ENCODE peak calls at places on chromosome 1, in four cellular contexts. N, J, H and Q are unnamed samples.

GRCh38 chr1:225044258-225044657 is 114.8 kb downstream of the DNAH14 start:
- DNase-seq in N (no peak), H (no peak), J (no peak), Q (no peak)

GRCh38 chr1:20058531-20058930 is 11.5 kb upstream of the PLA2G5 start:
- DNase-seq in H (no peak), N (peak; percentile 13), J (no peak), Q (no peak)

GRCh38 chr1:31759266-31760023 is 4.7 kb downstream of the ADGRB2 start:
- DNase-seq in H (no peak), J (no peak), N (no peak), Q (no peak)

GRCh38 chr1:161287482-161288054 is 22.2 kb downstream of the MPZ start:
- DNase-seq in J (no peak), N (no peak), H (no peak), Q (no peak)

GRCh38 chr1:15741183-15741850 is 982 bp upstream of the TMEM82 start:
- DNase-seq in H (peak; percentile 37), N (peak; percentile 62), J (peak; percentile 63), Q (no peak)

GRCh38 chr1:83704350-83704749 is 294.6 kb downstream of the TTLL7 start:
- DNase-seq in J (no peak), N (no peak), H (no peak), Q (no peak)

GRCh38 chr1:2639607-2640521 is 7.0 kb upstream of the MMEL1 start:
- DNase-seq in H (no peak), J (no peak), N (no peak), Q (no peak)

GRCh38 chr1:2455757-2456156 is 20.3 kb upstream of the PLCH2 start:
- DNase-seq in H (no peak), N (no peak), J (no peak), Q (no peak)

GRCh38 chr1:162192763-162193162 is 123.3 kb downstream of the NOS1AP start:
- DNase-seq in H (no peak), J (no peak), N (no peak), Q (no peak)

GRCh38 chr1:201023517-201023902 is at the start of gene KIF21B:
- DNase-seq in J (peak; percentile 92), H (peak; percentile 89), N (peak; percentile 90), Q (no peak)

GRCh38 chr1:20442920-20443625 is 42.9 kb downstream of the CAMK2N1 start:
- DNase-seq in N (no peak), H (no peak), J (no peak), Q (no peak)

GRCh38 chr1:153260980-153261792 is 1.7 kb downstream of the LORICRIN start:
- DNase-seq in H (no peak), J (peak; percentile 33), N (peak; percentile 44), Q (no peak)